ENCODE peak calls at places on chromosome 22, in seven cellular contexts. I, E, H, C, M, Q and V are unnamed samples.
A peak's percentile ranks its signal among the peaks of the same experiment; 100 is the strongest.

GRCh38 chr22:39185601-39186012 is 33.1 kb upstream of the CBX7 start:
- DNase-seq in I (no peak), E (no peak), H (no peak), C (no peak), M (no peak), Q (peak; percentile 37), V (no peak)

GRCh38 chr22:25094579-25094978 is 105.1 kb upstream of the CRYBB3 start:
- DNase-seq in I (no peak), E (no peak), H (no peak), C (no peak), M (no peak), Q (no peak), V (no peak)

GRCh38 chr22:42344391-42344861 is 74.0 kb upstream of the TCF20 start:
- DNase-seq in I (no peak), E (peak; percentile 40), H (no peak), C (no peak), M (no peak), Q (no peak), V (no peak)

GRCh38 chr22:42174062-42174461 is 43.5 kb upstream of the CYP2D6 start:
- DNase-seq in I (no peak), E (no peak), H (no peak), C (no peak), M (peak; percentile 46), Q (no peak), V (no peak)

GRCh38 chr22:17742528-17742902 is 31.8 kb downstream of the BID start:
- DNase-seq in I (peak; percentile 59), E (peak; percentile 48), H (peak; percentile 60), C (peak; percentile 86), M (peak; percentile 73), Q (peak; percentile 87), V (peak; percentile 40)

GRCh38 chr22:26174280-26174679 is 5.0 kb downstream of the SEZ6L start:
- DNase-seq in I (no peak), E (peak; percentile 2), H (no peak), C (peak; percentile 57), M (no peak), Q (no peak), V (peak; percentile 43)

GRCh38 chr22:29369460-29369859 is 18.9 kb downstream of the AP1B1 start:
- DNase-seq in I (no peak), E (peak; percentile 66), H (no peak), C (no peak), M (no peak), Q (peak; percentile 47), V (no peak)

GRCh38 chr22:35645646-35646045 is 2.6 kb upstream of the APOL6 start:
- DNase-seq in I (no peak), E (no peak), H (no peak), C (no peak), M (no peak), Q (no peak), V (no peak)

GRCh38 chr22:36267058-36267457 is 14.1 kb downstream of the APOL1 start:
- DNase-seq in I (no peak), E (no peak), H (no peak), C (no peak), M (no peak), Q (no peak), V (no peak)

GRCh38 chr22:24588370-24588755 is 4.5 kb downstream of the LRRC75B start:
- DNase-seq in I (no peak), E (no peak), H (no peak), C (no peak), M (no peak), Q (no peak), V (no peak)

GRCh38 chr22:38870312-38870741 is 1.7 kb downstream of the CBX6 start:
- DNase-seq in I (peak; percentile 71), E (peak; percentile 79), H (peak; percentile 85), C (peak; percentile 92), M (peak; percentile 92), Q (peak; percentile 93), V (peak; percentile 86)

GRCh38 chr22:43446037-43446803 is 34.4 kb downstream of the MPPED1 start:
- DNase-seq in I (no peak), E (peak; percentile 2), H (no peak), C (no peak), M (no peak), Q (no peak), V (no peak)

GRCh38 chr22:27241430-27242110 is 560.0 kb downstream of the MN1 start:
- DNase-seq in I (no peak), E (peak; percentile 79), H (no peak), C (no peak), M (no peak), Q (no peak), V (no peak)

GRCh38 chr22:42203609-42204008 is 66.8 kb downstream of the TCF20 start:
- DNase-seq in I (no peak), E (no peak), H (no peak), C (no peak), M (no peak), Q (no peak), V (no peak)

GRCh38 chr22:45082795-45083194 is 73.0 kb upstream of the PHF21B start:
- DNase-seq in I (no peak), E (no peak), H (no peak), C (no peak), M (peak; percentile 25), Q (peak; percentile 16), V (no peak)

GRCh38 chr22:38423512-38424503 is 31.2 kb downstream of the KCNJ4 start:
- DNase-seq in I (no peak), E (no peak), H (no peak), C (no peak), M (no peak), Q (no peak), V (no peak)

GRCh38 chr22:40367342-40367741 is 3.1 kb upstream of the SGSM3 start:
- DNase-seq in I (no peak), E (no peak), H (no peak), C (no peak), M (no peak), Q (no peak), V (no peak)

GRCh38 chr22:49717322-49717919 is 110.3 kb downstream of the BRD1 start:
- DNase-seq in I (no peak), E (no peak), H (no peak), C (no peak), M (no peak), Q (no peak), V (no peak)

GRCh38 chr22:25357056-25357455 is 137.6 kb downstream of the CRYBB2 start:
- DNase-seq in I (no peak), E (no peak), H (no peak), C (no peak), M (no peak), Q (no peak), V (no peak)

GRCh38 chr22:46262449-46263207 is 515 bp downstream of the PKDREJ start:
- DNase-seq in I (no peak), E (no peak), H (peak; percentile 31), C (no peak), M (peak; percentile 39), Q (peak; percentile 33), V (no peak)

GRCh38 chr22:25663654-25664053 is 78.3 kb upstream of the MYO18B start:
- DNase-seq in I (no peak), E (no peak), H (no peak), C (no peak), M (no peak), Q (no peak), V (no peak)

GRCh38 chr22:43734370-43735005 is 77.6 kb downstream of the EFCAB6 start:
- DNase-seq in I (no peak), E (no peak), H (no peak), C (no peak), M (no peak), Q (no peak), V (no peak)

GRCh38 chr22:48188211-48188845 is 1425.9 kb downstream of the TBC1D22A start:
- DNase-seq in I (no peak), E (peak; percentile 4), H (no peak), C (no peak), M (no peak), Q (no peak), V (peak; percentile 2)

GRCh38 chr22:45170001-45170466 is 6.3 kb downstream of the NUP50 start:
- DNase-seq in I (no peak), E (peak; percentile 74), H (no peak), C (no peak), M (peak; percentile 37), Q (no peak), V (no peak)

GRCh38 chr22:44111562-44112155 is 69.1 kb upstream of the PARVG start:
- DNase-seq in I (no peak), E (no peak), H (no peak), C (no peak), M (no peak), Q (no peak), V (no peak)

GRCh38 chr22:32341122-32341740 is 16.4 kb upstream of the RFPL3 start:
- DNase-seq in I (no peak), E (peak; percentile 22), H (no peak), C (no peak), M (no peak), Q (no peak), V (no peak)

GRCh38 chr22:32661737-32662586 is 139.5 kb upstream of the TIMP3 start:
- DNase-seq in I (no peak), E (no peak), H (no peak), C (no peak), M (no peak), Q (no peak), V (no peak)

GRCh38 chr22:41442240-41442792 is 4.3 kb downstream of the TOB2 start:
- DNase-seq in I (no peak), E (no peak), H (no peak), C (peak; percentile 71), M (no peak), Q (no peak), V (no peak)

GRCh38 chr22:48182036-48182435 is 1419.6 kb downstream of the TBC1D22A start:
- DNase-seq in I (no peak), E (no peak), H (no peak), C (no peak), M (no peak), Q (no peak), V (no peak)

GRCh38 chr22:44668886-44669724 is 32.9 kb upstream of the PRR5 start:
- DNase-seq in I (no peak), E (no peak), H (no peak), C (no peak), M (no peak), Q (no peak), V (no peak)

GRCh38 chr22:35981900-35982299 is 46.7 kb downstream of the RBFOX2 start:
- DNase-seq in I (no peak), E (no peak), H (no peak), C (no peak), M (no peak), Q (no peak), V (no peak)

GRCh38 chr22:28000361-28000760 is 81.3 kb upstream of the PITPNB start:
- DNase-seq in I (no peak), E (no peak), H (no peak), C (no peak), M (no peak), Q (no peak), V (no peak)

GRCh38 chr22:29359469-29359868 is 28.9 kb downstream of the AP1B1 start:
- DNase-seq in I (peak; percentile 16), E (no peak), H (no peak), C (peak; percentile 88), M (no peak), Q (peak; percentile 55), V (peak; percentile 16)

GRCh38 chr22:49826603-49827306 is 918 bp downstream of the BRD1 start:
- DNase-seq in I (no peak), E (peak; percentile 24), H (peak; percentile 45), C (no peak), M (peak; percentile 57), Q (no peak), V (no peak)

GRCh38 chr22:43796567-43796966 is 15.5 kb downstream of the EFCAB6 start:
- DNase-seq in I (peak; percentile 6), E (peak; percentile 26), H (no peak), C (peak; percentile 43), M (no peak), Q (no peak), V (peak; percentile 32)

GRCh38 chr22:44270556-44270880 is 42.2 kb downstream of the SHISAL1 start:
- DNase-seq in I (no peak), E (no peak), H (no peak), C (no peak), M (no peak), Q (no peak), V (no peak)

GRCh38 chr22:39724390-39724789 is 153.8 kb downstream of the CACNA1I start:
- DNase-seq in I (peak; percentile 32), E (no peak), H (no peak), C (no peak), M (no peak), Q (no peak), V (no peak)

GRCh38 chr22:42994917-42995562 is 19.9 kb downstream of the PACSIN2 start:
- DNase-seq in I (no peak), E (peak; percentile 88), H (no peak), C (no peak), M (no peak), Q (no peak), V (peak; percentile 38)